ENCODE peak calls at places on chromosomes 13 and 19, in seven cellular contexts. D, Z, L, M, X, R and Q are unnamed samples.

GRCh38 chr19:1173160-1173844 is 766 bp downstream of the SBNO2 start:
- DNase-seq in D (no peak), Z (peak), L (peak), M (no peak), X (no peak), R (no peak), Q (peak)

GRCh38 chr19:35063940-35064818 is 22.7 kb downstream of the HPN start:
- DNase-seq in D (no peak), Z (no peak), L (no peak), M (no peak), X (no peak), R (no peak), Q (no peak)

GRCh38 chr19:6752257-6753177 is 13.0 kb downstream of the TRIP10 start:
- DNase-seq in D (no peak), Z (no peak), L (no peak), M (no peak), X (peak), R (no peak), Q (no peak)

GRCh38 chr13:105426454-105426853 is 1109.0 kb downstream of the EFNB2 start:
- DNase-seq in D (no peak), Z (no peak), L (no peak), M (no peak), X (no peak), R (no peak), Q (no peak)

GRCh38 chr19:54152878-54153524 is 6.5 kb downstream of the LENG1 start:
- DNase-seq in D (no peak), Z (no peak), L (no peak), M (no peak), X (no peak), R (no peak), Q (no peak)

GRCh38 chr13:97459215-97459772 is 25.3 kb downstream of the RAP2A start:
- DNase-seq in D (no peak), Z (no peak), L (no peak), M (no peak), X (no peak), R (peak), Q (no peak)

GRCh38 chr13:27425918-27426630 is 1.7 kb downstream of the GTF3A start:
- DNase-seq in D (no peak), Z (peak), L (peak), M (peak), X (peak), R (peak), Q (peak)

GRCh38 chr13:46184277-46184699 is 2.3 kb upstream of the LCP1 start:
- DNase-seq in D (peak), Z (peak), L (peak), M (no peak), X (peak), R (no peak), Q (no peak)

GRCh38 chr19:5801796-5802616 is 2.9 kb upstream of the NRTN start:
- DNase-seq in D (no peak), Z (peak), L (peak), M (no peak), X (no peak), R (no peak), Q (no peak)

GRCh38 chr13:43684947-43685725 is 101.6 kb downstream of the ENOX1 start:
- DNase-seq in D (no peak), Z (no peak), L (no peak), M (no peak), X (no peak), R (no peak), Q (no peak)

GRCh38 chr13:78600317-78600899 is 2.9 kb downstream of the POU4F1 start:
- DNase-seq in D (no peak), Z (no peak), L (no peak), M (no peak), X (no peak), R (no peak), Q (no peak)

GRCh38 chr13:113560645-113561416 is 23.7 kb upstream of the TFDP1 start:
- DNase-seq in D (no peak), Z (no peak), L (no peak), M (no peak), X (no peak), R (no peak), Q (no peak)

GRCh38 chr19:36547001-36547732 is 19.1 kb upstream of the ZNF260 start:
- DNase-seq in D (no peak), Z (no peak), L (no peak), M (no peak), X (no peak), R (no peak), Q (no peak)

GRCh38 chr19:55088021-55088451 is 12.4 kb downstream of the EPS8L1 start:
- DNase-seq in D (no peak), Z (no peak), L (no peak), M (no peak), X (no peak), R (no peak), Q (no peak)

GRCh38 chr19:44207126-44207803 is 5.1 kb upstream of the ZNF227 start:
- DNase-seq in D (peak), Z (peak), L (peak), M (peak), X (peak), R (peak), Q (peak)

GRCh38 chr19:17902701-17903100 is 30.1 kb upstream of the CCDC124 start:
- DNase-seq in D (no peak), Z (no peak), L (no peak), M (no peak), X (no peak), R (no peak), Q (no peak)

GRCh38 chr19:2586196-2586595 is 110.3 kb downstream of the GADD45B start:
- DNase-seq in D (no peak), Z (no peak), L (no peak), M (no peak), X (no peak), R (no peak), Q (no peak)

GRCh38 chr19:52527954-52528326 is 472 bp downstream of the ZNF808 start:
- DNase-seq in D (no peak), Z (peak), L (peak), M (no peak), X (no peak), R (no peak), Q (no peak)

GRCh38 chr19:2627855-2628254 is 74.6 kb downstream of the GNG7 start:
- DNase-seq in D (no peak), Z (no peak), L (no peak), M (no peak), X (no peak), R (no peak), Q (no peak)

GRCh38 chr19:53328967-53329366 is 4.6 kb upstream of the ZNF845 start:
- DNase-seq in D (no peak), Z (peak), L (peak), M (no peak), X (no peak), R (no peak), Q (no peak)

GRCh38 chr19:5635427-5635826 is 12.5 kb downstream of the SAFB start:
- DNase-seq in D (no peak), Z (no peak), L (no peak), M (no peak), X (no peak), R (no peak), Q (no peak)

GRCh38 chr19:15231256-15231655 is 992 bp downstream of the EPHX3 start:
- DNase-seq in D (no peak), Z (no peak), L (no peak), M (no peak), X (no peak), R (no peak), Q (no peak)

GRCh38 chr13:43784491-43784890 is 2.3 kb downstream of the ENOX1 start:
- DNase-seq in D (no peak), Z (no peak), L (no peak), M (no peak), X (no peak), R (no peak), Q (no peak)

GRCh38 chr13:98372886-98373285 is 195.8 kb upstream of the RNF113B start:
- DNase-seq in D (no peak), Z (no peak), L (no peak), M (no peak), X (no peak), R (no peak), Q (no peak)

GRCh38 chr13:98180092-98180491 is 3.0 kb upstream of the RNF113B start:
- DNase-seq in D (no peak), Z (no peak), L (no peak), M (no peak), X (no peak), R (no peak), Q (no peak)

GRCh38 chr19:17872251-17873001 is 681 bp downstream of the SLC5A5 start:
- DNase-seq in D (no peak), Z (no peak), L (no peak), M (no peak), X (no peak), R (no peak), Q (no peak)

GRCh38 chr19:1794424-1795185 is 17.5 kb downstream of the ATP8B3 start:
- DNase-seq in D (peak), Z (no peak), L (peak), M (no peak), X (no peak), R (no peak), Q (no peak)

GRCh38 chr13:112253631-112254030 is 122.5 kb upstream of the SPACA7 start:
- DNase-seq in D (no peak), Z (no peak), L (no peak), M (no peak), X (no peak), R (no peak), Q (no peak)

GRCh38 chr13:61838568-61838967 is 422.9 kb upstream of the PCDH20 start:
- DNase-seq in D (no peak), Z (no peak), L (no peak), M (no peak), X (no peak), R (no peak), Q (no peak)

GRCh38 chr19:18915639-18916038 is 3.5 kb downstream of the COPE start:
- DNase-seq in D (no peak), Z (peak), L (no peak), M (no peak), X (peak), R (no peak), Q (no peak)

GRCh38 chr13:102443234-102443633 is 41.4 kb upstream of the FGF14 start:
- DNase-seq in D (no peak), Z (no peak), L (no peak), M (no peak), X (no peak), R (no peak), Q (no peak)

GRCh38 chr19:41998246-41999020 is 4.4 kb upstream of the ATP1A3 start:
- DNase-seq in D (no peak), Z (peak), L (peak), M (peak), X (peak), R (no peak), Q (peak)
- TF ChIP-seq TAF1 in D (peak), Z (no peak), L (no peak), M (no peak), X (no peak), R (no peak), Q (no peak)

DNA sequence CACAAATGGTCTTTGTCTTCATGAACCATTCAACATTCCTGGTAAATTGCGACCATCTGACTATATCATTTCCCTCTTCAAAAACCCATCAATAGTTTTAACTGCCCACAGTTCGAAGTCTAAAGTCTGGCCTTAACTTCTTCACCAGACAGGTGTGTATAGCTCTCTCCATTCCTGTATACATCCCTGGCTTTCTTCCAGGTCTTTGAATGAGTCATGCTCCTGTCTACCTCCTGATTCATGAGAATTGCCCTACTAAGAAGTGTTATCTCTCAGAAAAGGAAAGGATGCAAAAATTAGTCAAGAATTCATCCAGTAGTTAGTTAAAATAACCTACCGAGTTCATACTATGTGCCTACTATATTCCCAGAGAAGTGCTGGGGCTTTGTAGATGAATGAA is 225.0 kb downstream of the TBC1D4 start:
- DNase-seq in D (no peak), Z (no peak), L (no peak), M (no peak), X (peak), R (no peak), Q (no peak)
- TF ChIP-seq TAF1 in D (no peak), Z (no peak), L (no peak), M (no peak), X (no peak), R (no peak), Q (no peak)

GRCh38 chr19:12052571-12053169 is at the start of gene ZNF878:
- DNase-seq in D (peak), Z (peak), L (peak), M (peak), X (peak), R (peak), Q (peak)

GRCh38 chr19:12055784-12056183 is 3.0 kb upstream of the ZNF878 start:
- DNase-seq in D (no peak), Z (no peak), L (no peak), M (no peak), X (no peak), R (no peak), Q (no peak)

GRCh38 chr19:12047868-12048267 is 4.9 kb downstream of the ZNF878 start:
- DNase-seq in D (no peak), Z (no peak), L (no peak), M (no peak), X (peak), R (no peak), Q (no peak)

DNA sequence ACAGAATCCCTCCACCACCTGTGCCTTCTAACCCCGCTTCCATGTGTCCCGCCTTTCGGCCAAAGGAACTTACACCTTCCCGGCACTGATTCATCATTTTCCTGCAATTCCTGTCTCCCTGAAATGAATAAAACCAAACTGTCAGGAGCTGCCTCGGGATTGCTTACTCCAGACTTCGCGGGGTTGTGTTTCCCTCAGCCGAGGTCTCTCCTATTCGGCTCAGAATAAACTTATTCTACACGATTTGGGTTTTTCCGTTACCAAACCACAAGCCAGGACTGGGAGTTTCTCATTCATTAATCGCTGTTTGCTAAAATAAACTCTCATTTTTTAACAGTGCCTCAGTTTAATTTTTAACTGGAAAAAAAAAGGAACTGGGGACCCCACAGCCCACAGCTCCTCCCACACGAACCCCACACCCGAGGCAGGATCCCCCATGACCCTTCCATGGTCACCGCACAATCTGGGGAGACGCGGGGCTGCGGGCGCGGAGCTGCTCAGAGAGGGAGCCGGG is 647 bp downstream of the ZNF878 start:
- DNase-seq in D (no peak), Z (peak), L (no peak), M (no peak), X (no peak), R (no peak), Q (no peak)
- TF ChIP-seq TAF1 in D (no peak), Z (no peak), L (no peak), M (no peak), X (no peak), R (no peak), Q (no peak)

DNA sequence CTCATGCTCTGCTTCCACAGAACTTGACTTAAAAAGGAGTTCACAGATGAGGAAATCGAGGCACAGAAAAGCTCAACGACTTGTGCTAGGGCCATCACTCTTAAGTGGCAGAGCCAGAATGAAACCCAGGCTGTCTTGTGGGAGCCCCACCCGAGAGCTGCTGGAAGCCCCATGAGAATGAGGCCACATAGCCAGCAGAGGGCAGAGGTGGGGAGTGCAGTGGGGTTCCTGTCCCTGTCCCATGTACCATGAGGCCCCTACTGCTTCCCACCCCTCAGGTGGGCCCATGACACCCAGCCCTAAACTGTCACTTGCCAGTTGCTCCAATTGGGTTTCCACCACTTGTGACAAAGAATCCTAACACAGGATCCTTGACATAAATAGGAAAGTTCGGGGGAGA is 175.9 kb downstream of the IRS2 start:
- DNase-seq in D (peak), Z (peak), L (peak), M (peak), X (no peak), R (no peak), Q (peak)
- TF ChIP-seq TAF1 in D (no peak), Z (no peak), L (no peak), M (no peak), X (no peak), R (no peak), Q (no peak)